ENCODE peak calls at places on chromosomes 6 and 20, in four cellular contexts. X is kidney; Q is naive thymus-derived CD4-positive, alpha-beta T cell; C is fibroblast of lung. Z is an unnamed sample.
A peak's percentile ranks its signal among the peaks of the same experiment; 100 is the strongest.

GRCh38 chr6:84260926-84261325 is 33.5 kb upstream of the CEP162 start:
- DNase-seq in X (no peak), Q (no peak), C (no peak), Z (no peak)

GRCh38 chr20:49821850-49822249 is 9.2 kb downstream of the SLC9A8 start:
- DNase-seq in X (no peak), Q (no peak), C (peak; percentile 81), Z (no peak)

GRCh38 chr6:24313477-24314141 is 44.2 kb downstream of the DCDC2 start:
- DNase-seq in X (no peak), Q (no peak), C (peak; percentile 99), Z (no peak)

GRCh38 chr6:83511901-83512681 is at the start of gene PRSS35:
- DNase-seq in X (peak; percentile 81), Q (no peak), C (peak; percentile 55), Z (peak; percentile 95)

GRCh38 chr6:40923326-40923725 is 115.7 kb downstream of the UNC5CL start:
- DNase-seq in X (no peak), Q (no peak), C (no peak), Z (peak; percentile 69)

GRCh38 chr6:88808381-88808780 is 155.0 kb downstream of the RNGTT start:
- DNase-seq in X (no peak), Q (no peak), C (no peak), Z (no peak)

GRCh38 chr6:56757585-56757984 is 114.9 kb upstream of the DST start:
- DNase-seq in X (no peak), Q (no peak), C (peak; percentile 58), Z (peak; percentile 71)

GRCh38 chr6:81241717-81242116 is 510.8 kb downstream of the TENT5A start:
- DNase-seq in X (no peak), Q (no peak), C (peak; percentile 51), Z (no peak)

GRCh38 chr6:120736740-120737139 is 597.5 kb downstream of the TBC1D32 start:
- DNase-seq in X (no peak), Q (no peak), C (no peak), Z (no peak)

GRCh38 chr6:47579040-47579439 is 101.5 kb downstream of the CD2AP start:
- DNase-seq in X (no peak), Q (no peak), C (no peak), Z (no peak)

GRCh38 chr20:43188234-43188653 is 1.5 kb downstream of the PTPRT start:
- DNase-seq in X (no peak), Q (no peak), C (no peak), Z (peak; percentile 60)

GRCh38 chr6:84882768-84883766 is 118.7 kb upstream of the TBX18 start:
- DNase-seq in X (no peak), Q (no peak), C (no peak), Z (no peak)

GRCh38 chr20:50314326-50314725 is 123.7 kb downstream of the CEBPB start:
- DNase-seq in X (no peak), Q (no peak), C (no peak), Z (peak; percentile 22)

GRCh38 chr6:89597988-89598387 is 40.6 kb downstream of the LYRM2 start:
- DNase-seq in X (no peak), Q (no peak), C (peak; percentile 31), Z (peak; percentile 60)

GRCh38 chr20:62159835-62160234 is 16.3 kb downstream of the SS18L1 start:
- DNase-seq in X (no peak), Q (no peak), C (peak; percentile 79), Z (no peak)

GRCh38 chr6:41371461-41371991 is 36.1 kb downstream of the NCR2 start:
- DNase-seq in X (peak; percentile 89), Q (no peak), C (peak; percentile 68), Z (peak; percentile 88)

GRCh38 chr6:31308050-31308844 is 36.4 kb upstream of the HLA-C start:
- DNase-seq in X (peak; percentile 88), Q (peak; percentile 63), C (no peak), Z (peak; percentile 83)

GRCh38 chr6:163836916-163837660 is 422.6 kb downstream of the QKI start:
- DNase-seq in X (no peak), Q (no peak), C (no peak), Z (no peak)

GRCh38 chr20:10562929-10563328 is 110.9 kb downstream of the JAG1 start:
- DNase-seq in X (no peak), Q (no peak), C (peak; percentile 29), Z (no peak)

GRCh38 chr20:50980071-50980681 is 21.6 kb downstream of the MOCS3 start:
- DNase-seq in X (no peak), Q (no peak), C (peak; percentile 100), Z (no peak)

GRCh38 chr6:498795-499231 is 107.3 kb downstream of the IRF4 start:
- DNase-seq in X (no peak), Q (no peak), C (peak; percentile 22), Z (no peak)

GRCh38 chr20:2149507-2149906 is 47.9 kb downstream of the STK35 start:
- DNase-seq in X (peak; percentile 10), Q (no peak), C (peak; percentile 49), Z (no peak)

GRCh38 chr6:4356899-4357659 is 221.7 kb upstream of the ECI2 start:
- DNase-seq in X (no peak), Q (no peak), C (peak; percentile 32), Z (no peak)

GRCh38 chr6:117396228-117396627 is 29.5 kb downstream of the ROS1 start:
- DNase-seq in X (no peak), Q (no peak), C (no peak), Z (no peak)

GRCh38 chr6:74277749-74278148 is 581.7 kb downstream of the CD109 start:
- DNase-seq in X (no peak), Q (no peak), C (peak; percentile 20), Z (no peak)

GRCh38 chr20:17542993-17543412 is 11.8 kb upstream of the BFSP1 start:
- DNase-seq in X (no peak), Q (no peak), C (peak; percentile 97), Z (no peak)

GRCh38 chr20:60501048-60501447 is 542.8 kb downstream of the CDH26 start:
- DNase-seq in X (no peak), Q (no peak), C (no peak), Z (no peak)

GRCh38 chr20:60497298-60497697 is 539.1 kb downstream of the CDH26 start:
- DNase-seq in X (no peak), Q (no peak), C (no peak), Z (no peak)

GRCh38 chr20:60500038-60500701 is 541.9 kb downstream of the CDH26 start:
- DNase-seq in X (no peak), Q (no peak), C (no peak), Z (no peak)
- H3K9me3 ChIP-seq in X (no peaks in the 10 kb centered on the region), Q (no peaks in the 10 kb centered on the region), C (no peaks in the 10 kb centered on the region), Z (no peaks in the 10 kb centered on the region)

GRCh38 chr6:27127874-27128795 is 119.4 kb upstream of the PRSS16 start:
- DNase-seq in X (no peak), Q (no peak), C (no peak), Z (no peak)
- H3K4me1 ChIP-seq in X (no peaks in the 10 kb centered on the region), Q (peaks cover 10% of the 10 kb centered on the region), C (no peaks in the 10 kb centered on the region), Z (peaks cover 3% of the 10 kb centered on the region)

GRCh38 chr20:20611165-20611564 is 101.3 kb downstream of the RALGAPA2 start:
- DNase-seq in X (no peak), Q (no peak), C (no peak), Z (no peak)

GRCh38 chr20:20609522-20609921 is 102.9 kb downstream of the RALGAPA2 start:
- DNase-seq in X (no peak), Q (no peak), C (no peak), Z (no peak)

GRCh38 chr20:20612251-20612650 is 100.2 kb downstream of the RALGAPA2 start:
- DNase-seq in X (no peak), Q (no peak), C (no peak), Z (no peak)

GRCh38 chr20:20614391-20614790 is 98.1 kb downstream of the RALGAPA2 start:
- DNase-seq in X (no peak), Q (no peak), C (peak; percentile 10), Z (no peak)
- H3K27ac ChIP-seq in X (no peak overlapping the region), Q (no peak overlapping the region), C (no peak overlapping the region), Z (no peak overlapping the region)

DNA sequence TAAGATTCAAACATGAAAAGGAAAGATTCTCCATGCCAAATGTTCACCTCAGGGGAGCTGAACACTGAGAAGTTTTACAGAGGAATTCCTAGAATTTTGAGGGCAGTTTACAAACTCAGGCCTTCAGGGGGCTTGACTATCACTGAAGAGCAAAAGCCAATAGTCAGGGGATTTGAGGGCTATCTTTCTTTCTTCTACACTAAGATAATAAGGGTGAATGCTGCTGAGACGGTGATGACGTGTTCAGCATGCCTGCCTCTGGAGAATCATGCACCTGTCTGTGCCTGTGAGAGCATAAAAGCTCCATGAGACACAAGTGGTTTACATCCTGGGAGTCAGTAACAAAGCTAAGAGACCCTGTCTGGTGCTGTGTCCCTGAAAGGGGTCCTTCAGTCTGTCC is 1085.6 kb downstream of the KIF16B start:
- DNase-seq in X (no peak), Q (no peak), C (no peak), Z (peak; percentile 48)
- H3K9me3 ChIP-seq in X (no peaks in the 10 kb centered on the region), Q (no peaks in the 10 kb centered on the region), C (no peaks in the 10 kb centered on the region), Z (no peaks in the 10 kb centered on the region)

GRCh38 chr6:36608788-36609563 is 14.8 kb downstream of the SRSF3 start:
- DNase-seq in X (no peak), Q (no peak), C (no peak), Z (no peak)
- H3K4me1 ChIP-seq in X (peaks cover 5% of the 10 kb centered on the region), Q (peaks cover 20% of the 10 kb centered on the region), C (peaks cover 7% of the 10 kb centered on the region), Z (peaks cover 2% of the 10 kb centered on the region)

DNA sequence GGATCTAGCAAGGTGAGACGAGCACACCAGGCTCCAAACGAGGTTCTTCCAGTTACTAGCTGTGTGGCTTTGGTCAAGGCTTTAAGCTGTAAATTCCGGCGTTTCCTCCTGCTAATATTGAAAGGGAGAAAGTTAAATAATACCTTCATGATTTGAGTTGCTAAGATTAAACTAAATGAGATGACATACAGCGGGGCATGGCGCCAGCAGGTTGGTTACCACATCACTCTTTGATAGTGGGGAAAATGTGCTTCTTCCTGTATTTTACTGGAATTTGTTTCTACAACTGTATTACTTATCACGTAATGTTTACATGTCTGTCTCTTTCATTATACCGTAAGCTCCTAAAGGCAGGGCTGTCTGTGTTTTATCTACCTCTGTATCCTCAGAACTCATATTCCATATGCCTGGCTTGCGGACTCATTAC is 574 bp downstream of the PPIL1 start:
- DNase-seq in X (no peak), Q (peak; percentile 18), C (peak; percentile 26), Z (no peak)
- H3K27ac ChIP-seq in X (peak overlapping the region; percentile 85), Q (peak overlapping the region; percentile 87), C (peak overlapping the region; percentile 98), Z (peak overlapping the region; percentile 84)

GRCh38 chr20:59618131-59618530 is 13.8 kb downstream of the PHACTR3 start:
- DNase-seq in X (no peak), Q (no peak), C (no peak), Z (no peak)
- H3K9me3 ChIP-seq in X (no peaks in the 10 kb centered on the region), Q (no peaks in the 10 kb centered on the region), C (no peaks in the 10 kb centered on the region), Z (no peaks in the 10 kb centered on the region)

GRCh38 chr6:2937627-2938003 is 33.8 kb downstream of the SERPINB6 start:
- DNase-seq in X (no peak), Q (no peak), C (no peak), Z (no peak)

GRCh38 chr6:2938632-2939083 is 32.7 kb downstream of the SERPINB6 start:
- DNase-seq in X (no peak), Q (no peak), C (no peak), Z (peak; percentile 43)

GRCh38 chr6:2934057-2934456 is 30.9 kb upstream of the SERPINB9 start:
- DNase-seq in X (no peak), Q (no peak), C (no peak), Z (no peak)

GRCh38 chr6:2938004-2938631 is 33.2 kb downstream of the SERPINB6 start:
- DNase-seq in X (no peak), Q (no peak), C (no peak), Z (peak; percentile 37)

GRCh38 chr6:2935566-2936291 is 32.6 kb upstream of the SERPINB9 start:
- DNase-seq in X (no peak), Q (no peak), C (no peak), Z (peak; percentile 63)
- H3K4me1 ChIP-seq in X (peaks cover 2% of the 10 kb centered on the region), Q (peaks cover 17% of the 10 kb centered on the region), C (no peaks in the 10 kb centered on the region), Z (no peaks in the 10 kb centered on the region)

Z was measured in endodermal cell.